ENCODE peak calls at places on chromosome 9, in ten cellular contexts. S, W, Z, O, Q, Y, U, H, T and L are unnamed samples.

GRCh38 chr9:38226491-38226951 is 157.5 kb upstream of the SHB start:
- DNase-seq in S (no peak), W (peak; percentile 35), Z (no peak), O (no peak), Q (no peak), Y (no peak), U (no peak), H (no peak), T (peak; percentile 4), L (no peak)

GRCh38 chr9:21294325-21294724 is 10.8 kb downstream of the IFNA5 start:
- DNase-seq in S (no peak), W (peak; percentile 43), Z (no peak), O (peak; percentile 11), Q (peak; percentile 45), Y (no peak), U (no peak), H (peak; percentile 98), T (peak; percentile 17), L (no peak)

GRCh38 chr9:87909310-87910041 is 8.3 kb upstream of the SPATA31C1 start:
- DNase-seq in S (no peak), W (peak; percentile 87), Z (no peak), O (no peak), Q (peak; percentile 17), Y (no peak), U (no peak), H (no peak), T (no peak), L (peak; percentile 33)

GRCh38 chr9:92140074-92140753 is 25.0 kb upstream of the SPTLC1 start:
- DNase-seq in S (peak; percentile 88), W (peak; percentile 72), Z (peak; percentile 96), O (peak; percentile 72), Q (peak; percentile 83), Y (peak; percentile 84), U (peak; percentile 83), H (peak; percentile 52), T (peak; percentile 65), L (peak; percentile 79)

GRCh38 chr9:105070176-105070575 is 142.2 kb upstream of the ABCA1 start:
- DNase-seq in S (no peak), W (no peak), Z (no peak), O (no peak), Q (no peak), Y (no peak), U (no peak), H (no peak), T (no peak), L (no peak)

GRCh38 chr9:5626727-5627634 is 1.9 kb upstream of the RIC1 start:
- DNase-seq in S (peak; percentile 73), W (peak; percentile 17), Z (peak; percentile 87), O (peak; percentile 79), Q (peak; percentile 38), Y (peak; percentile 25), U (peak; percentile 54), H (peak; percentile 64), T (peak; percentile 69), L (peak; percentile 48)

GRCh38 chr9:111427186-111427585 is 57.0 kb downstream of the ECPAS start:
- DNase-seq in S (no peak), W (peak; percentile 47), Z (peak; percentile 30), O (peak; percentile 6), Q (no peak), Y (no peak), U (no peak), H (peak; percentile 5), T (peak; percentile 67), L (no peak)

GRCh38 chr9:36948051-36948450 is 86.0 kb downstream of the PAX5 start:
- DNase-seq in S (no peak), W (no peak), Z (no peak), O (no peak), Q (no peak), Y (no peak), U (no peak), H (no peak), T (no peak), L (no peak)

GRCh38 chr9:98971168-98971914 is 27.6 kb downstream of the COL15A1 start:
- DNase-seq in S (no peak), W (no peak), Z (peak; percentile 95), O (no peak), Q (peak; percentile 57), Y (no peak), U (no peak), H (peak; percentile 89), T (peak; percentile 91), L (no peak)

GRCh38 chr9:113888976-113889375 is 12.9 kb downstream of the ZNF618 start:
- DNase-seq in S (no peak), W (no peak), Z (no peak), O (no peak), Q (no peak), Y (no peak), U (no peak), H (no peak), T (no peak), L (no peak)

GRCh38 chr9:95181845-95182244 is 135.7 kb downstream of the FANCC start:
- DNase-seq in S (no peak), W (no peak), Z (no peak), O (no peak), Q (no peak), Y (no peak), U (no peak), H (no peak), T (no peak), L (no peak)

GRCh38 chr9:95189230-95190098 is 128.0 kb downstream of the FANCC start:
- DNase-seq in S (no peak), W (no peak), Z (peak; percentile 60), O (peak; percentile 95), Q (peak; percentile 71), Y (no peak), U (no peak), H (no peak), T (peak; percentile 91), L (no peak)

GRCh38 chr9:95182854-95183563 is 134.5 kb downstream of the FANCC start:
- DNase-seq in S (no peak), W (peak; percentile 7), Z (no peak), O (no peak), Q (peak; percentile 47), Y (no peak), U (no peak), H (no peak), T (no peak), L (no peak)

GRCh38 chr9:95188459-95188858 is 129.1 kb downstream of the FANCC start:
- DNase-seq in S (no peak), W (no peak), Z (peak; percentile 72), O (peak; percentile 91), Q (no peak), Y (no peak), U (no peak), H (no peak), T (peak; percentile 13), L (no peak)

DNA sequence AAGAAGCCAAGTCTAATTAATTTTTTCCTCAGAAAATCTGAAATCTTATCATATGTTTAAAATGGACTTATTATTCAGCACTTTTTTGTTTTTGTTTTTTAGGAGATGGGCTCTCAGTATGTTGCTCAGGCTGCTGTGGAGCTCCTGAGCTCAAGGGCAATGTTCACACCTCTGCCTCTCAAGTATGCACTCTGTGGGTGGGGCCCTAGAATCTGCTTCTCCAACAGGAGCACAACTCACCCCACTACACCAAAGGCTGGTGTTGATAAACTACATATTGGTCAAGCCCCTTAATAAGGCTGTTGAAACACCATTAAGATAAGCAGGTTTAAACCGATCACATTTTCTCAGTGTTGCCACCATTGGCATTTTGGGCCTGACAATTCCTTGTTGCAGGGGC is 131.6 kb downstream of the FANCC start:
- DNase-seq in S (no peak), W (no peak), Z (no peak), O (no peak), Q (no peak), Y (no peak), U (no peak), H (no peak), T (no peak), L (no peak)
- H3K4me1 ChIP-seq in S (no peaks in the 10 kb centered on the region), W (no peaks in the 10 kb centered on the region), Z (peaks cover 19% of the 10 kb centered on the region), O (peaks cover 25% of the 10 kb centered on the region), Q (peaks cover 24% of the 10 kb centered on the region), Y (no peaks in the 10 kb centered on the region), U (no peaks in the 10 kb centered on the region), H (peaks cover 7% of the 10 kb centered on the region), T (peaks cover 12% of the 10 kb centered on the region), L (peaks cover 10% of the 10 kb centered on the region)

DNA sequence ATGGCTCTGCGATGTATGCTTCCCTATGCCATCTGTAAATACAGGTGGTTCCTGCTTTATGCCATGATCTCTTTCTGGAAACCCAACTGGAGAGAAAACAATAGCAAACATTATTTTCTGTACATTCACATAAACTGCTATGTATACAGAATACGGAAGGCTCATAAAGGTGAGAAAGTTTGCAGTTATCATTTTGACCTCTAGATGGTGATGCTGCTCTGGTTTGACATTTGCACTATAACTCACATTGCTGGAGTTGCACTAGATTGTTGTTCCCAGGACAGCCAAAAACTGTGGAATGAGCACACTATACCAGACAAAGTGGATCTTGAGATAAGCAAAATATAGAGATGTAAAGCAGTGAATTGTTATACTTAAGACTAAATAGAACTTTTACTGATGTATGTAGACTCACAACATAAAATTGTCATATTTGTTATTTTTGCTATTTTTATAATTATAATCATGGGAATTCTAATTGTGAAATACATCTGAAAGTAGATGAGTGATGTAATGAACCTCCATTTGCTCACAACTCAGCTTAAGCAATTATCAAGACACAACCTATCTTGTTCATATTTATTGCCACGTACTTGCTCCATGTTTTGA is 246.5 kb downstream of the PTPRD start:
- DNase-seq in S (no peak), W (peak; percentile 29), Z (peak; percentile 4), O (peak; percentile 57), Q (peak; percentile 61), Y (no peak), U (no peak), H (peak; percentile 29), T (peak; percentile 13), L (no peak)
- TF ChIP-seq CTCF in S (peak; percentile 40), W (peak; percentile 51), Z (peak; percentile 28), O (peak; percentile 60), Q (peak; percentile 81), Y (no peak), U (no peak), H (peak; percentile 82), T (peak; percentile 53), L (no peak)

DNA sequence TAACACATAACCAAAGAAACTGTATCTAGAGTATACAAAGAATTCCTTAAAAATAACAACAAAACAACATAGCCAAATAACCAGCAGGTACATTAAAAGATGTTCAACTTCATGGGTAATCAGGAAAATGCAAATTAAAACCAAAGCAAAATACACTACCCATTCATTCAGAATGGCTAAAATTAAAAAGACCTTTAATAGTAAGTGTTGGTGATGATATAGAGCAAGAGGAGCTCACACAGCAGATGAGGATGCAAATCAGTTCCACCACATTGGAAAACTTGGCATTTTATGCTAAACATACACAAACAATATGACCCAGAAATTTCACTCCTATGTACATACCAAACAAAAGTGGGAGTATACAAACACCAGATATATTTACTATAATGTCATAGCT is 97.8 kb downstream of the DENND1A start:
- DNase-seq in S (no peak), W (no peak), Z (no peak), O (no peak), Q (no peak), Y (no peak), U (no peak), H (no peak), T (no peak), L (no peak)
- H3K9me3 ChIP-seq in S (peaks cover 23% of the 10 kb centered on the region), W (peaks cover 36% of the 10 kb centered on the region), Z (peaks cover 4% of the 10 kb centered on the region), O (no peaks in the 10 kb centered on the region), Q (peaks cover 6% of the 10 kb centered on the region), Y (peaks cover 20% of the 10 kb centered on the region), U (no peaks in the 10 kb centered on the region), H (peaks cover 8% of the 10 kb centered on the region), T (peaks cover 5% of the 10 kb centered on the region), L (peaks cover 10% of the 10 kb centered on the region)

DNA sequence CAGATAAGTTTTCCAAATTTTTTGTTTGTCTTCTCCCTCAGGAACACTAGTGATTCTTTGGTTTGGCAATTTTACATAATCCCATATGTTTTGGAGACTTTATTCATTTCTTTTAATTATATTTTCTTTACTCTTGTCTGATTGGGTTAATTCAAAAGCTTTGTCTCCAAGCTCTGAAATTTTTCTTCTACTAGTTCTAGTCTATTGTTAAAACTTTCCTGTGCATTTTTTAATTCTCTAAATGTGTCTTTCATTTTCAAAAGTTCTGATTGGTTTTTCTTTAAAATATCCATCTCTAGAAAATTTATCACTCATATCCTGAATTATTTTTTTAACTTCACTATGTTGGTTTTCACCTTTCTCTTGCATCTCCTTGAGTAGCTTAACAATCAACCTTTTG is 92.2 kb downstream of the INVS start:
- DNase-seq in S (no peak), W (no peak), Z (no peak), O (no peak), Q (no peak), Y (no peak), U (no peak), H (no peak), T (no peak), L (no peak)
- H3K4me1 ChIP-seq in S (no peaks in the 10 kb centered on the region), W (no peaks in the 10 kb centered on the region), Z (no peaks in the 10 kb centered on the region), O (no peaks in the 10 kb centered on the region), Q (peaks cover 4% of the 10 kb centered on the region), Y (no peaks in the 10 kb centered on the region), U (no peaks in the 10 kb centered on the region), H (no peaks in the 10 kb centered on the region), T (no peaks in the 10 kb centered on the region), L (no peaks in the 10 kb centered on the region)